ENCODE peak calls at places on chromosome 14, in four cellular contexts. One of them, this sample, is unnamed.
A peak's percentile ranks its signal among the peaks of the same experiment; 100 is the strongest.

GRCh38 chr14:33584698-33585097 is 366.2 kb downstream of the EGLN3 start:
- DNase-seq in HCT116: no peak
- DNase-seq in astrocyte: no peak
- DNase-seq in fibroblast of lung: no peak
- DNase-seq in this sample: no peak

GRCh38 chr14:87797001-87797400 is 196.0 kb downstream of the GALC start:
- DNase-seq in fibroblast of lung: no peak
- DNase-seq in HCT116: no peak
- DNase-seq in astrocyte: no peak
- DNase-seq in this sample: no peak

GRCh38 chr14:34081576-34082136 is 130.8 kb upstream of the EGLN3 start:
- DNase-seq in astrocyte: peak; percentile 88
- DNase-seq in fibroblast of lung: peak; percentile 55
- DNase-seq in HCT116: peak; percentile 57
- DNase-seq in this sample: peak; percentile 75

GRCh38 chr14:55201219-55202096 is 10.1 kb upstream of the DLGAP5 start:
- DNase-seq in astrocyte: no peak
- DNase-seq in HCT116: no peak
- DNase-seq in fibroblast of lung: no peak
- DNase-seq in this sample: no peak

GRCh38 chr14:92352158-92352985 is 29.4 kb downstream of the SLC24A4 start:
- DNase-seq in astrocyte: no peak
- DNase-seq in fibroblast of lung: peak; percentile 22
- DNase-seq in HCT116: peak; percentile 40
- DNase-seq in this sample: peak; percentile 4

GRCh38 chr14:87503711-87504110 is 489.3 kb downstream of the GALC start:
- DNase-seq in fibroblast of lung: no peak
- DNase-seq in astrocyte: no peak
- DNase-seq in HCT116: no peak
- DNase-seq in this sample: no peak

GRCh38 chr14:104011824-104012517 is 69.6 kb upstream of the RD3L start:
- DNase-seq in fibroblast of lung: no peak
- DNase-seq in astrocyte: no peak
- DNase-seq in HCT116: no peak
- DNase-seq in this sample: no peak

GRCh38 chr14:90109858-90110257 is 48.1 kb downstream of the KCNK13 start:
- DNase-seq in fibroblast of lung: no peak
- DNase-seq in astrocyte: no peak
- DNase-seq in HCT116: peak; percentile 38
- DNase-seq in this sample: no peak

GRCh38 chr14:64265222-64265621 is 28.9 kb downstream of the ESR2 start:
- DNase-seq in HCT116: no peak
- DNase-seq in astrocyte: no peak
- DNase-seq in fibroblast of lung: no peak
- DNase-seq in this sample: no peak

GRCh38 chr14:68461086-68461485 is 331.8 kb downstream of the ZFP36L1 start:
- DNase-seq in fibroblast of lung: no peak
- DNase-seq in astrocyte: no peak
- DNase-seq in HCT116: no peak
- DNase-seq in this sample: no peak
- TF ChIP-seq EZH2 in fibroblast of lung: no peak
- TF ChIP-seq EZH2 in astrocyte: no peak
- TF ChIP-seq EZH2 in HCT116: no peak
- TF ChIP-seq EZH2 in this sample: no peak

GRCh38 chr14:72636871-72637270 is 257.0 kb downstream of the DPF3 start:
- DNase-seq in fibroblast of lung: no peak
- DNase-seq in astrocyte: no peak
- DNase-seq in HCT116: no peak
- DNase-seq in this sample: no peak
- H3K4me2 ChIP-seq in fibroblast of lung: peak overlapping the region; percentile 68
- H3K4me2 ChIP-seq in astrocyte: peak overlapping the region; percentile 46
- H3K4me2 ChIP-seq in HCT116: no peak overlapping the region
- H3K4me2 ChIP-seq in this sample: no peak overlapping the region

DNA sequence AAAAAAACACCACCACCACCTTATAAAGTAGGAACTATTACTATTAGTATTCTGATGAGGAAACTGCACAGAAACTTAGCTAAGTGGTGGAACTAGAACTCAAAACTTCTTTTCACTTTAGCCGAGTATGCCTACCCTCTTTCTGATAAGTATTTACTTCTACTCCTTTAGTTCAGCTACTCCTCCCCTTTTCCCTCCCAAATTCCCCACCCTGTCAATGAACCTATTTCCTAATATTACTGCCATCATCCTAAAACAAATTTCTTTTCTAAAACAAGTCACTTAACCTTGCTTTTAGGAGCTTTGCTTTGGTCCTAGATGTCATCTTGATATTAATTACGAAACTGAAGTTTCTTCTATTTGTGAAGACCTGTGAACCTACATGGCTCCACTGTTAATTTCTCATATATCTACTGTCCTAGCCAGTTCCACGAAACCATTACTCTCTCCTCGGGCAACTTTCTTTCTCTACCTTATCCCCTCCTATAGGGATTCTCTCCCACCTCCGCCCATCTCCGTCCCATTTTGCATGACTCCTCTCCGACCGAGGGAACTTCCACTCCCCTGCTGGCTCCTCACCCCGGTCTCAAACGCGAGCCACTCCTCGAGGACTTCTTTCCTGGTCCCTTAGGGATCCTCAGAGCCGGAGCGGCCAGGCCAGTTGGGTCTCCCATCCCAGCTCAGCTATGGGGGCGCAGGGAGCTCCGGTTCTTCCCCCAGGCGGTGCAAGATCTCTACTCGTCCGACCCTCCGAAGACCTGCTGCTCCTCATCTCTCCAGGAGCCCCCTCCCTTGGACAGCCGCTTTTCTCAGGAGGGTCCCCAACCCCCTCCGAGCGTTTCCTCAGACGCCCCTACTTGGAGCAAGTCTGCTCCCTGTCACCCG is 1.1 kb downstream of the NUMB start:
- DNase-seq in astrocyte: no peak
- DNase-seq in fibroblast of lung: peak; percentile 11
- DNase-seq in HCT116: no peak
- DNase-seq in this sample: peak; percentile 78
- H3K4me1 ChIP-seq in astrocyte: peaks cover 31% of the 10 kb centered on the region
- H3K4me1 ChIP-seq in fibroblast of lung: peaks cover 26% of the 10 kb centered on the region
- H3K4me1 ChIP-seq in HCT116: peaks cover 18% of the 10 kb centered on the region
- H3K4me1 ChIP-seq in this sample: peaks cover 32% of the 10 kb centered on the region

DNA sequence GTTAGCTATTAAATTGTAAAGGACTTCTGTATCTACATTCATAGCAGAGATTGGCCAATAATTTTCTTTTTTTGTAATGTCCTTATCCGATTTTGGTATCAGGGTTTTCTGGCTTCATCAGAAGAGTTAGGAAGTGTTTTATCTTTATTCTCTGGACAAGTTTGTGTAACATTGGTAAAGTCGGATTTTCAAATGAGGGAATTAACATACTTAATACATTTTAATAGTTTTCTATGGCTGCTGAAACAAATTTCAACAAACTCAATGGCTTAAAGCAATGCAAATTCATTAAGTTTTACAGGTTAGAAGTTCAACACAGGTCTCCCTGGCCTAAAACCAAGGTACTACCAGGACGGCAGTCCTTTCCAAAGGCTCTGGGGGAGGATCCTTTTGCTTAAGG is 13.2 kb upstream of the SLC8A3 start:
- DNase-seq in HCT116: no peak
- DNase-seq in fibroblast of lung: no peak
- DNase-seq in astrocyte: no peak
- DNase-seq in this sample: no peak
- TF ChIP-seq EZH2 in HCT116: peak; percentile 52
- TF ChIP-seq EZH2 in fibroblast of lung: no peak
- TF ChIP-seq EZH2 in astrocyte: no peak
- TF ChIP-seq EZH2 in this sample: no peak

GRCh38 chr14:102610968-102611811 is 18.7 kb downstream of the RCOR1 start:
- DNase-seq in HCT116: no peak
- DNase-seq in fibroblast of lung: no peak
- DNase-seq in astrocyte: no peak
- DNase-seq in this sample: no peak
- H3K4me2 ChIP-seq in HCT116: no peak overlapping the region
- H3K4me2 ChIP-seq in fibroblast of lung: no peak overlapping the region
- H3K4me2 ChIP-seq in astrocyte: no peak overlapping the region
- H3K4me2 ChIP-seq in this sample: no peak overlapping the region